ENCODE peak calls at places on chromosomes 12 and 14, in seven cellular contexts. Z is CD4-positive, alpha-beta memory T cell; C is pancreas; F is adrenal gland; A is testis; W is Peyer's patch; I is PC-3. E is an unnamed sample.

GRCh38 chr12:31828057-31828456 is 99.2 kb upstream of the AMN1 start:
- DNase-seq in Z (peak; percentile 17), C (no peak), F (no peak), A (no peak), W (no peak), I (no peak), E (no peak)

GRCh38 chr14:96253140-96253539 is 2.9 kb upstream of the BDKRB1 start:
- DNase-seq in Z (no peak), C (no peak), F (no peak), A (no peak), W (no peak), I (peak; percentile 47), E (peak; percentile 96)

GRCh38 chr14:26389646-26390508 is 208.0 kb downstream of the NOVA1 start:
- DNase-seq in Z (no peak), C (no peak), F (no peak), A (no peak), W (no peak), I (peak; percentile 18), E (peak; percentile 51)

GRCh38 chr14:95514131-95515079 is 2.0 kb downstream of the SYNE3 start:
- DNase-seq in Z (no peak), C (no peak), F (no peak), A (no peak), W (no peak), I (no peak), E (no peak)

GRCh38 chr12:9710584-9711375 is 22.1 kb downstream of the CLECL1 start:
- DNase-seq in Z (no peak), C (no peak), F (no peak), A (no peak), W (no peak), I (no peak), E (no peak)

GRCh38 chr12:99810718-99811593 is 163.4 kb downstream of the GARIN6 start:
- DNase-seq in Z (no peak), C (no peak), F (no peak), A (peak; percentile 34), W (no peak), I (peak; percentile 67), E (peak; percentile 13)

GRCh38 chr14:91893659-91894058 is 26.3 kb upstream of the TC2N start:
- DNase-seq in Z (no peak), C (no peak), F (no peak), A (no peak), W (no peak), I (no peak), E (no peak)

GRCh38 chr12:27180862-27181261 is 63.2 kb upstream of the STK38L start:
- DNase-seq in Z (no peak), C (no peak), F (no peak), A (no peak), W (no peak), I (peak; percentile 88), E (peak; percentile 56)

GRCh38 chr14:96905825-96906224 is 108.6 kb downstream of the VRK1 start:
- DNase-seq in Z (no peak), C (no peak), F (no peak), A (no peak), W (no peak), I (no peak), E (no peak)

GRCh38 chr14:55804198-55804553 is 224.2 kb downstream of the KTN1 start:
- DNase-seq in Z (no peak), C (no peak), F (no peak), A (no peak), W (no peak), I (no peak), E (no peak)

GRCh38 chr12:1837541-1838206 is 17.3 kb downstream of the LRTM2 start:
- DNase-seq in Z (no peak), C (peak; percentile 19), F (no peak), A (no peak), W (peak; percentile 20), I (peak; percentile 35), E (peak; percentile 22)

GRCh38 chr12:130764073-130764472 is 48.0 kb upstream of the RIMBP2 start:
- DNase-seq in Z (no peak), C (no peak), F (no peak), A (no peak), W (no peak), I (peak; percentile 31), E (peak; percentile 21)

GRCh38 chr12:111607239-111607638 is 8.1 kb upstream of the ATXN2 start:
- DNase-seq in Z (no peak), C (no peak), F (no peak), A (no peak), W (no peak), I (peak; percentile 21), E (no peak)

GRCh38 chr12:78759387-78759786 is 105.2 kb upstream of the SYT1 start:
- DNase-seq in Z (no peak), C (no peak), F (no peak), A (no peak), W (no peak), I (peak; percentile 15), E (peak; percentile 61)

GRCh38 chr14:100025111-100025510 is 40.1 kb upstream of the EVL start:
- DNase-seq in Z (no peak), C (no peak), F (no peak), A (peak; percentile 30), W (peak; percentile 75), I (peak; percentile 58), E (no peak)

GRCh38 chr12:97452230-97452629 is 10.4 kb upstream of the RMST start:
- DNase-seq in Z (no peak), C (no peak), F (no peak), A (no peak), W (no peak), I (no peak), E (no peak)

GRCh38 chr12:89504560-89505346 is 19.8 kb downstream of the GALNT4 start:
- DNase-seq in Z (no peak), C (no peak), F (no peak), A (no peak), W (no peak), I (peak; percentile 57), E (peak; percentile 52)

GRCh38 chr12:81500788-81501187 is 258.4 kb downstream of the PPFIA2 start:
- DNase-seq in Z (no peak), C (no peak), F (no peak), A (no peak), W (no peak), I (no peak), E (no peak)

GRCh38 chr14:70148911-70149675 is 39.7 kb downstream of the SLC8A3 start:
- DNase-seq in Z (no peak), C (no peak), F (no peak), A (no peak), W (no peak), I (no peak), E (no peak)

DNA sequence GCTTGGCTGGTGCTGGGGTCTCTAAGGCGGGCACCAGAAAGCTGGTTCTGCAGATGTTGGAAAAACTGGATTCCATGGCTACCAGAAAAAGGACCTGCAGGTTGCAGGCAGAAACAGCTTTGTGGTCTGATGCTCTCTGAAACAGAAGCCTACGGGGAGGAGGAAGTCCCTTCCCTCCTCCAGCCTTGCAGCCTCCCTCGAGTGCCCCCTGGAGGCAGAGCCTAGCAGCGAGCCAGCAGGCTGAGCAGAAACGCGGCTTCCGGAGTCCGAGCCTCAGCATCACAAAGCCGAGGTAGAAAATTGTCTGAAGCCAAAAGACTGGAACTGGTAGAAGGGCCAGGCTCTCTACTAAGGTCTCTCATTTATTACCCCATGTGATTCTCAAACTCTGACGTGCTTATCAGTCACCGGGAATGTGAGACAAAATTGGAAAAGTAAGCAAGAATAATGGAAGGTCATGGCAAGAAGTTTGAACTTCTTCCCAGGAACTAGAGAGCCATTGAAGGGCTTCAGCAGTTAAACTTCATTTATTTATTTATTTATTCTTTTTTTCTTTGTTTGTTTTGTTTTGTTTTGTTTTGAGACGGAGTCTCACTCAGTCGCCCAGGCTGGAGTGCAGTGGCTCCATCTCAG is 82.2 kb upstream of the CPSF6 start:
- DNase-seq in Z (peak; percentile 85), C (peak; percentile 94), F (peak; percentile 87), A (peak; percentile 92), W (peak; percentile 92), I (peak; percentile 89), E (peak; percentile 55)
- H3K4me1 ChIP-seq in Z (peaks cover 20% of the 10 kb centered on the region), C (no peaks in the 10 kb centered on the region), F (peaks cover 13% of the 10 kb centered on the region), A (no peaks in the 10 kb centered on the region), W (no peaks in the 10 kb centered on the region), I (peaks cover 7% of the 10 kb centered on the region), E (peaks cover 4% of the 10 kb centered on the region)

DNA sequence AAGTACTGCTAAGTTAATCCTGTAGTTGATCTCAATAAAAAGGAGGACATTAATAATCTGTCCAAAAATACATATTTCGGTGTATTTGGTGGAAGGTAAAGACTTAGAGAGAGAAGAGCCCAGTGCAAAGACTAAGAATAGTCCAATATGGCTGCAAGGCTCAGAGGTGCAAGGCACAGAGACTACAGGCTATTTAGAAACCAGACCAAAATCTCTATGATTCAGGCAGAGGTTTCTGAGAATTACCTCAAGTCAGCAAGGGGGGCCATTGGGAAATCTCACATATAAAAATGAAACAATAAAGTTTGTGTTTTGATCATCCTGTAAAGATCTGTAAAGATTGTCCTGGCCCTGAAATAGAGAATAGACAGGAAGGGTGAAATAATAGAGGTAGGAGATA is 1173.0 kb downstream of the VRK1 start:
- DNase-seq in Z (no peak), C (no peak), F (no peak), A (no peak), W (no peak), I (no peak), E (no peak)
- H3K9me3 ChIP-seq in Z (no peaks in the 10 kb centered on the region), C (no peaks in the 10 kb centered on the region), F (no peaks in the 10 kb centered on the region), A (no peaks in the 10 kb centered on the region), W (no peaks in the 10 kb centered on the region), I (no peaks in the 10 kb centered on the region), E (peaks cover 5% of the 10 kb centered on the region)

DNA sequence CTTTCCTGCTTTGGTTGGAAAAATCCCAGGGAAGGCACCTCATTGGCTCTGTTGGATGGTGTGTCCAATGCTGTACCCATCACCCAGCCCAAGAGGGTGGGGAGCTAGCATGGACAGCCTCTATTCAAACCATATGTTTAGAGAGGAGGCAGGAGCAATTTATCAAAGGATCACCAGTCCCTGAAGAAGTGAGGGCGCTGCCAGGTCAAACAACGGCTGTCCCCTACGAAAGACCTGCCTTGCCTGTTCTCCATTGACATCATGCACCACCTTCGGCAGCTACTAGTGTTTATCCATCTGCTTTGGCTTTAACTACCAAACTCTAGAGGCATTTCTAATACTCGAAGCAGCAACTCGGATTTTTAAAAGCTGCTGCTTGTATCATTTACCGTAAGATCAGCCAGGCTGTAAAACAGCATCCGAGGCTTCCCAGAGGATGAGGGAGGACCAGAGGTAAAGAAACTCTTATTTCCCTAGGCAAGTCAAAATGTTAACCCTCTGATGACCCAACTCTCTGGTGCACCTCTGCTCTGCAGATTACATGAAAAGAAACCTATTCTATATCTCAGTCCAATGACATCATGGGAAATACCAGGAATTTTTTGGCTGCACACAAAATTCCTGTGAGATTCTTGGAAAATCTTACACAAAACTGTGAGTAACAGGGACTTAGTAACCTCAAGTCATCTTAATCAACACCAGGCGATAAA is 720.9 kb upstream of the TBX3 start:
- DNase-seq in Z (no peak), C (no peak), F (no peak), A (no peak), W (no peak), I (peak; percentile 68), E (peak; percentile 94)
- H3K4me3 ChIP-seq in Z (no peak overlapping the region), C (no peak overlapping the region), F (no peak overlapping the region), A (no peak overlapping the region), W (no peak overlapping the region), I (no peak overlapping the region), E (no peak overlapping the region)

DNA sequence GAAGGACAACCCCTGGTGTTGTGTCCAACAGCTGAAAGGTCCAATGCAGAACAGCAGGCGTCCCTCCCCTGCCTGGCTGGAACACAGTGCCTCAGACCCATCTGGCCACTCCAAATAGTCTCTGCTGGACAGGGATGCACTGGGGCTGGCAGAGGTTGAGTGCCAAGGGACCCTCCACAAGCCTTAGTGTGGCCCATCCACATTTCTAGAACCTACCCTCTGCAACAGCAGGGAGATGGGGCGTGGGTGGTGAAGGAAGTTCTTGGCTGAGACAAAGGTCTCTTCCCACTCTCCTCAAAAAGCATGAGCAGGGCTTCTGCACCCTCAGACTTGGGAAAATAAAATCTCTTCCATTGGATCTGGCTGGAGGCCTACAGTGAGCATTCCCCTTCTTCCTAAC is 36.5 kb downstream of the LTBP2 start:
- DNase-seq in Z (no peak), C (no peak), F (no peak), A (no peak), W (peak; percentile 39), I (no peak), E (no peak)
- H3K4me1 ChIP-seq in Z (peaks cover 43% of the 10 kb centered on the region), C (no peaks in the 10 kb centered on the region), F (peaks cover 42% of the 10 kb centered on the region), A (peaks cover 36% of the 10 kb centered on the region), W (no peaks in the 10 kb centered on the region), I (peaks cover 59% of the 10 kb centered on the region), E (peaks cover 56% of the 10 kb centered on the region)